ENCODE peak calls at places on chromosome 11, in seven cellular contexts. G is stimulated activated CD4-positive, alpha-beta T cell treated with anti-CD3 and anti-CD28 coated beads, Interleukin-15, amount 100 ng/mL, for 24 hours; X is H54; R is glutamatergic neuron; C is NB4; E is colonic mucosa; D is GM04503. L is an unnamed sample.
A peak's percentile ranks its signal among the peaks of the same experiment; 100 is the strongest.

GRCh38 chr11:28303477-28304191 is 195.4 kb downstream of the METTL15 start:
- DNase-seq in R (no peak), G (no peak), E (no peak), D (no peak), C (no peak), X (no peak), L (no peak)

GRCh38 chr11:76838422-76839068 is 22.2 kb upstream of the ACER3 start:
- DNase-seq in R (peak; percentile 49), G (no peak), X (no peak), D (no peak), C (peak; percentile 22), E (peak; percentile 25), L (no peak)

GRCh38 chr11:5038336-5038735 is 8.0 kb upstream of the OR52J3 start:
- DNase-seq in D (no peak), E (no peak), C (no peak), G (no peak), R (no peak), X (no peak), L (no peak)

GRCh38 chr11:8095831-8096522 is 15.0 kb downstream of the TUB start:
- DNase-seq in E (peak; percentile 9), G (no peak), C (no peak), R (no peak), D (no peak), X (no peak), L (no peak)

GRCh38 chr11:126139541-126140091 is 71.8 kb downstream of the RPUSD4 start:
- DNase-seq in E (no peak), G (no peak), D (no peak), X (no peak), R (no peak), C (no peak), L (no peak)

GRCh38 chr11:27718853-27719574 is 18.8 kb upstream of the BDNF start:
- DNase-seq in R (peak; percentile 80), C (no peak), X (peak; percentile 55), G (no peak), D (no peak), E (peak; percentile 17), L (peak; percentile 40)

GRCh38 chr11:103652013-103652412 is 384.4 kb upstream of the DDI1 start:
- DNase-seq in R (no peak), C (no peak), X (no peak), G (no peak), D (peak; percentile 62), E (no peak), L (no peak)

GRCh38 chr11:60282291-60282690 is 1.8 kb downstream of the MS4A4A start:
- DNase-seq in D (no peak), C (no peak), G (no peak), E (no peak), X (no peak), R (no peak), L (no peak)

GRCh38 chr11:110312670-110313069 is 16.3 kb upstream of the RDX start:
- DNase-seq in R (no peak), C (no peak), E (no peak), G (no peak), D (no peak), X (no peak), L (no peak)

GRCh38 chr11:134916421-134916820 is 504.4 kb upstream of the B3GAT1 start:
- DNase-seq in D (no peak), R (no peak), C (no peak), X (no peak), E (no peak), G (no peak), L (no peak)

GRCh38 chr11:110162216-110162615 is 69.0 kb downstream of the ZC3H12C start:
- DNase-seq in R (no peak), D (no peak), C (no peak), X (no peak), E (no peak), G (no peak), L (no peak)

GRCh38 chr11:115930276-115930675 is 426.1 kb upstream of the CADM1 start:
- DNase-seq in G (no peak), E (no peak), D (no peak), C (no peak), R (no peak), X (no peak), L (no peak)

GRCh38 chr11:79100093-79100704 is 340.6 kb downstream of the TENM4 start:
- DNase-seq in C (peak; percentile 63), X (peak; percentile 80), D (no peak), R (peak; percentile 56), G (peak; percentile 48), E (peak; percentile 37), L (peak; percentile 21)

GRCh38 chr11:93567406-93567819 is 24.2 kb upstream of the SMCO4 start:
- DNase-seq in G (no peak), X (peak; percentile 23), D (no peak), R (no peak), E (peak; percentile 50), C (no peak), L (no peak)

GRCh38 chr11:117910941-117911630 is 18.1 kb downstream of the TMPRSS13 start:
- DNase-seq in D (no peak), R (no peak), E (no peak), X (no peak), G (no peak), C (no peak), L (no peak)

GRCh38 chr11:60871378-60872061 is 4.2 kb downstream of the ZP1 start:
- DNase-seq in E (no peak), X (no peak), C (peak; percentile 27), D (no peak), R (no peak), G (no peak), L (no peak)

GRCh38 chr11:100925935-100926334 is 203.7 kb downstream of the PGR start:
- DNase-seq in C (peak; percentile 25), R (no peak), E (no peak), G (no peak), X (no peak), D (no peak), L (no peak)

GRCh38 chr11:120303004-120303637 is 22.0 kb upstream of the TLCD5 start:
- DNase-seq in D (no peak), C (peak; percentile 81), E (peak; percentile 89), R (peak; percentile 75), G (peak; percentile 69), X (peak; percentile 51), L (peak; percentile 64)

GRCh38 chr11:66045177-66045639 is 3.8 kb downstream of the GAL3ST3 start:
- DNase-seq in E (peak; percentile 78), R (peak; percentile 88), D (no peak), C (peak; percentile 86), X (peak; percentile 88), G (peak; percentile 87), L (peak; percentile 76)

GRCh38 chr11:131365601-131366000 is 4.8 kb upstream of the NTM start:
- DNase-seq in E (no peak), X (no peak), G (no peak), C (no peak), D (no peak), R (no peak), L (no peak)

GRCh38 chr11:61636676-61637075 is 43.5 kb upstream of the DAGLA start:
- DNase-seq in E (no peak), D (no peak), R (no peak), X (no peak), G (no peak), C (no peak), L (no peak)

GRCh38 chr11:104254347-104254746 is 90.4 kb upstream of the PDGFD start:
- DNase-seq in D (no peak), C (peak; percentile 66), E (peak; percentile 29), X (peak; percentile 5), R (peak; percentile 68), G (peak; percentile 38), L (peak; percentile 12)

GRCh38 chr11:94396282-94396681 is 4.9 kb downstream of the GPR83 start:
- DNase-seq in G (no peak), X (no peak), D (no peak), E (no peak), R (no peak), C (no peak), L (no peak)

GRCh38 chr11:121194731-121195596 is 93.9 kb downstream of the TECTA start:
- DNase-seq in E (peak; percentile 62), G (peak; percentile 62), X (peak; percentile 11), R (peak; percentile 43), D (no peak), C (peak; percentile 79), L (peak; percentile 75)

GRCh38 chr11:116328410-116328809 is 444.4 kb downstream of the BUD13 start:
- DNase-seq in G (no peak), D (no peak), C (no peak), E (no peak), X (no peak), R (no peak), L (no peak)

GRCh38 chr11:44623716-44624491 is 58.4 kb downstream of the CD82 start:
- DNase-seq in X (no peak), G (no peak), R (no peak), D (no peak), C (no peak), E (peak; percentile 14), L (no peak)

GRCh38 chr11:131579932-131580387 is 209.5 kb downstream of the NTM start:
- DNase-seq in R (peak; percentile 77), G (peak; percentile 4), C (peak; percentile 16), X (peak; percentile 7), E (no peak), D (peak; percentile 65), L (peak; percentile 12)

GRCh38 chr11:64650923-64651523 is 60.0 kb downstream of the SLC22A12 start:
- DNase-seq in R (peak; percentile 45), E (no peak), C (peak; percentile 72), G (no peak), X (peak; percentile 59), D (no peak), L (no peak)

GRCh38 chr11:105937738-105938137 is 84.3 kb downstream of the MSANTD4 start:
- DNase-seq in X (no peak), G (no peak), C (no peak), E (no peak), R (no peak), D (no peak), L (no peak)

GRCh38 chr11:44357734-44358133 is 47.8 kb upstream of the ALX4 start:
- DNase-seq in X (no peak), G (no peak), D (no peak), E (no peak), C (no peak), R (no peak), L (no peak)

GRCh38 chr11:122731500-122731913 is 76.0 kb downstream of the UBASH3B start:
- DNase-seq in X (no peak), E (no peak), R (no peak), G (no peak), D (no peak), C (no peak), L (no peak)

GRCh38 chr11:31764766-31765165 is 46.4 kb downstream of the PAX6 start:
- DNase-seq in E (no peak), G (no peak), R (no peak), C (no peak), X (no peak), D (no peak), L (no peak)

GRCh38 chr11:46315783-46316563 is 31.3 kb upstream of the DGKZ start:
- DNase-seq in G (no peak), C (no peak), E (peak; percentile 60), R (no peak), X (no peak), D (no peak), L (no peak)

GRCh38 chr11:8523396-8523795 is 70.6 kb downstream of the STK33 start:
- DNase-seq in X (no peak), E (no peak), D (no peak), C (no peak), R (no peak), G (no peak), L (no peak)

L was measured in mucosa of descending colon.